ENCODE peak calls at places on chromosomes 7 and 10, in four cellular contexts. T is lower lobe of right lung, B is endothelial cell, H is prostate gland. L is an unnamed sample.
A peak's percentile ranks its signal among the peaks of the same experiment; 100 is the strongest.

GRCh38 chr10:122853665-122854313 is 8.1 kb upstream of the CUZD1 start:
- DNase-seq in T (no peak), B (no peak), H (no peak), L (no peak)

GRCh38 chr7:81672872-81673271 is 97.0 kb downstream of the HGF start:
- DNase-seq in B (no peak), T (no peak), H (no peak), L (no peak)

GRCh38 chr10:73881221-73881919 is 7.0 kb upstream of the CAMK2G start:
- DNase-seq in H (no peak), T (no peak), B (no peak), L (no peak)

GRCh38 chr10:72066318-72067284 is 21.8 kb downstream of the SPOCK2 start:
- DNase-seq in T (no peak), B (no peak), H (no peak), L (no peak)

GRCh38 chr7:2369139-2369538 is 14.5 kb downstream of the EIF3B start:
- DNase-seq in H (no peak), B (no peak), T (no peak), L (no peak)

GRCh38 chr10:49094707-49095106 is 20.6 kb downstream of the VSTM4 start:
- DNase-seq in B (no peak), T (no peak), H (no peak), L (no peak)

GRCh38 chr10:74083304-74083703 is 67.3 kb downstream of the AP3M1 start:
- DNase-seq in B (no peak), H (no peak), T (no peak), L (no peak)

GRCh38 chr10:56116684-56117083 is 244.4 kb downstream of the ZWINT start:
- DNase-seq in T (no peak), B (no peak), H (no peak), L (no peak)

GRCh38 chr10:8389630-8390029 is 335.1 kb downstream of the GATA3 start:
- DNase-seq in B (no peak), H (no peak), T (no peak), L (no peak)

GRCh38 chr7:121081327-121081936 is 92.9 kb downstream of the CPED1 start:
- DNase-seq in T (no peak), H (no peak), B (no peak), L (peak; percentile 22)

GRCh38 chr7:24201221-24201620 is 82.8 kb upstream of the NPY start:
- DNase-seq in B (no peak), T (no peak), H (no peak), L (no peak)

GRCh38 chr7:91182819-91183405 is 81.3 kb upstream of the FZD1 start:
- DNase-seq in H (no peak), T (no peak), B (no peak), L (no peak)

GRCh38 chr7:127378537-127378936 is 14.0 kb downstream of the ZNF800 start:
- DNase-seq in H (no peak), B (no peak), T (no peak), L (no peak)

GRCh38 chr10:101969496-101969895 is 86.5 kb downstream of the ARMH3 start:
- DNase-seq in H (no peak), T (no peak), B (no peak), L (no peak)

DNA sequence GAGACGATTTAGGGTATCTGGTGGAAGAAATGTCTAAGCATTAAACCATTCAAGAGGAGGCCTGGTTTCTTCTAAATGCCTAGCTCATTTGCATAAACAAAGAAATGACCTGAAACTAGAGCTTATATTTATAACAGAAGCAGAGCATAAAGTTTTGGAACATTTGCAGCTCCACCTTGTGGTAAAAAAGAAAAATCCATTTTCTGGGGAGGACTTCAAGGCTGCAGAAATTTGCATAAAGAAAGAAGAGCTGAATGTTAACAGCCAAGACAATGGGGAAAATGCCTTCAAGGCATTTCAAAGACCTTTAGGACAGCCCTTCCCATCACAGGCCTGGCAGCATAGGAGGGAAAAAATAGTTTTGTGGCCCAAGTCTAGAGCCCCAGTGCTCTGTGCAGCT is 362.0 kb downstream of the ZNF248 start:
- DNase-seq in T (no peak), H (no peak), B (no peak), L (no peak)
- TF ChIP-seq CTCF in T (peak; percentile 23), H (no peak), B (peak; percentile 36), L (no peak)

GRCh38 chr10:43436291-43437140 is at the start of gene ZNF487:
- DNase-seq in H (peak; percentile 82), T (peak; percentile 94), B (peak; percentile 92), L (peak; percentile 95)
- TF ChIP-seq CTCF in H (no peak), T (peak; percentile 37), B (no peak), L (peak; percentile 36)

GRCh38 chr7:64183827-64184372 is 23.1 kb upstream of the ZNF735 start:
- DNase-seq in H (no peak), T (no peak), B (no peak), L (no peak)

GRCh38 chr7:64184376-64184775 is 22.6 kb upstream of the ZNF735 start:
- DNase-seq in T (no peak), H (no peak), B (no peak), L (no peak)

GRCh38 chr7:64181586-64181985 is 25.4 kb upstream of the ZNF735 start:
- DNase-seq in H (no peak), T (no peak), B (no peak), L (no peak)

GRCh38 chr7:64182036-64182790 is 24.8 kb upstream of the ZNF735 start:
- DNase-seq in B (no peak), H (no peak), T (no peak), L (no peak)

GRCh38 chr7:64183126-64183742 is 23.8 kb upstream of the ZNF735 start:
- DNase-seq in H (no peak), B (no peak), T (peak; percentile 54), L (no peak)
- TF ChIP-seq CTCF in H (peak; percentile 63), B (peak; percentile 51), T (peak; percentile 92), L (no peak)

DNA sequence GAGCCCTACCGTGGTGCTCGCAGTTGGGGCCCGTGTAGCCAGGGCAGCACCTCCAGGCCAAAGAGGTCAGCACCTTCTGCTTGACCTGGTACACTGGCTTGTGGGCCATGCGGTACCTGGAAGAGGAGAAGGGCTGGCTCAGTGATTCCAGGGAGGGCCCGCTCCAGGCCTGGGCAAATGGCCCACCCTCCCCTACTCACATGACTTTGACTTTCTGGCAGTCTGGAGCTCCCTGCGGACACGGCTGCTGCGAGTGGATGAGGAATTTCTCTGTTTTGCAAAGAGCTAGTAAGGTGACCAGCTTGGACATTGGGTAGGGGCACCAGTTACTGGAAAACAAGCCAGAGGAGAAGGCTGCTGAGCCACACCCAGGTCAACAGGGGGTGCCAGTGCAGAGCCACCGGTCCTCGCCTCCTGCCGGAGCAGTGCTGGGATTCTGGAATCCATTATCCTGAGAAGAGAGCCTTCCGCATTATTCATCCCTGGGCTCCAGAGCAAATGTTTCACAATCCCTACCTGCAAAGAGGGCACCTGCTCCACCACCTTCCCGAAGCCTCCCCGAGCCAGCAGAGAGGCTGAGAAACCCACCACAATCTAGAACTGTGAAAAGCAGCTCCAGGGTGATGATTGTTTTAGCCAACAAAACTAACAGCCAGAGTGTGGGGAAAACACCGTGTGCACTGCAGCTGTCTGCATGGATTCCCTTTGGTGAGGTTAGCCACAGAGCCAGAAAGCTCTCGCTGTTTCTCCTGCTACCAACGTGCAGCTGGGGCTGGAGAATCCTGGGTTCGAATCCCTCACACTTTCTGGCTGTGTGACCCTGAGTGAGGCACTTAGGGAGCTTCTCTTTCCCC is 11.8 kb downstream of the MMRN2 start:
- DNase-seq in T (no peak), B (no peak), H (no peak), L (no peak)
- TF ChIP-seq CTCF in T (no peak), B (no peak), H (no peak), L (no peak)

DNA sequence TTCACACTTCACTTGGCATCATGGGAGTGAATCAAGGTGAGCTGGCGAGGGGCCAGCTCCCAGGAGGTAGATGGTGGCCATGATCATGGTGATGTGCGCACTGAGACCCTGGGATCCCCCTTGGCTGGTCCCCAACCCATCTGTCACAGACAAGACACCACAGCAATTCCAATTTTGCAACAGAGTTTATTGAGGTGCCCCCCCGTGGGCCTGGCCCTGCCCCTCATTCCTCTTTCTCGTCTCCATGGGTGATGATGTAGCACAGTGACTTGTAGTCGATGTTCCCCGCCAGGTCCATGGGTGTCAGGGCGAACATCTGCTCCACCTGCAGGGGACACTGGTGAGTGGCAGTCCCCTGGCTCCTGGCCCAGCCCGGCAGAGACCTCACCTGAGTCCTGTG is 2.4 kb downstream of the MYL7 start:
- DNase-seq in T (peak; percentile 22), H (no peak), B (no peak), L (no peak)
- TF ChIP-seq CTCF in T (no peak), H (no peak), B (no peak), L (no peak)